ENCODE peak calls at places on chromosomes 2 and 18, in eight cellular contexts. J is left ventricle myocardium inferior, U is ovary, D is choroid plexus epithelial cell, G is astrocyte of the spinal cord, R is heart left ventricle, C is psoas muscle, Z is right atrium auricular region. H is an unnamed sample.
A peak's percentile ranks its signal among the peaks of the same experiment; 100 is the strongest.

GRCh38 chr2:200747668-200748618 is 63.8 kb upstream of the BZW1 start:
- DNase-seq in J (no peak), U (peak; percentile 47), D (peak; percentile 98), G (peak; percentile 94), R (no peak), C (no peak), Z (no peak), H (peak; percentile 78)

GRCh38 chr2:176653856-176654443 is 384.7 kb downstream of the MTX2 start:
- DNase-seq in J (peak; percentile 25), U (peak; percentile 41), D (peak; percentile 80), G (peak; percentile 75), R (peak; percentile 49), C (peak; percentile 76), Z (no peak), H (peak; percentile 26)

GRCh38 chr2:42100696-42101585 is 53.1 kb downstream of the PKDCC start:
- DNase-seq in J (peak; percentile 64), U (peak; percentile 73), D (peak; percentile 90), G (peak; percentile 86), R (peak; percentile 80), C (peak; percentile 67), Z (no peak), H (peak; percentile 70)

GRCh38 chr2:72050734-72051133 is 96.9 kb downstream of the CYP26B1 start:
- DNase-seq in J (no peak), U (no peak), D (no peak), G (no peak), R (no peak), C (no peak), Z (no peak), H (no peak)

GRCh38 chr2:155412599-155412998 is 714.1 kb downstream of the KCNJ3 start:
- DNase-seq in J (no peak), U (no peak), D (no peak), G (no peak), R (no peak), C (no peak), Z (no peak), H (no peak)

GRCh38 chr2:138949517-138949916 is 169.3 kb upstream of the NXPH2 start:
- DNase-seq in J (no peak), U (no peak), D (no peak), G (no peak), R (no peak), C (no peak), Z (no peak), H (no peak)

GRCh38 chr2:215699698-215700407 is 264.0 kb upstream of the FN1 start:
- DNase-seq in J (no peak), U (no peak), D (peak; percentile 20), G (no peak), R (no peak), C (no peak), Z (no peak), H (no peak)

GRCh38 chr18:57003342-57003741 is 143.5 kb upstream of the BOD1L2 start:
- DNase-seq in J (no peak), U (no peak), D (no peak), G (no peak), R (no peak), C (no peak), Z (no peak), H (no peak)

GRCh38 chr2:206824219-206824618 is 58.8 kb downstream of the FASTKD2 start:
- DNase-seq in J (no peak), U (no peak), D (no peak), G (no peak), R (no peak), C (no peak), Z (no peak), H (no peak)

GRCh38 chr2:181971032-181971431 is 14.6 kb upstream of the PPP1R1C start:
- DNase-seq in J (no peak), U (no peak), D (no peak), G (no peak), R (no peak), C (no peak), Z (no peak), H (no peak)

GRCh38 chr18:77138270-77138669 is 5.7 kb upstream of the MBP start:
- DNase-seq in J (no peak), U (peak; percentile 25), D (no peak), G (no peak), R (no peak), C (no peak), Z (no peak), H (no peak)

GRCh38 chr18:70382032-70382431 is 93.2 kb downstream of the SOCS6 start:
- DNase-seq in J (no peak), U (no peak), D (no peak), G (no peak), R (no peak), C (no peak), Z (no peak), H (no peak)

GRCh38 chr2:7987992-7988391 is 693.9 kb upstream of the ID2 start:
- DNase-seq in J (no peak), U (no peak), D (no peak), G (no peak), R (no peak), C (no peak), Z (no peak), H (no peak)

GRCh38 chr2:175844169-175844568 is 157.9 kb downstream of the LNPK start:
- DNase-seq in J (no peak), U (no peak), D (peak; percentile 31), G (peak; percentile 64), R (no peak), C (no peak), Z (no peak), H (peak; percentile 27)

GRCh38 chr2:185567196-185567595 is 171.4 kb upstream of the FSIP2 start:
- DNase-seq in J (no peak), U (no peak), D (no peak), G (no peak), R (no peak), C (no peak), Z (no peak), H (no peak)

GRCh38 chr18:11078491-11078890 is 70.9 kb downstream of the PIEZO2 start:
- DNase-seq in J (no peak), U (no peak), D (peak; percentile 60), G (no peak), R (no peak), C (no peak), Z (no peak), H (peak; percentile 13)

GRCh38 chr2:57443985-57444501 is 602.6 kb upstream of the VRK2 start:
- DNase-seq in J (no peak), U (no peak), D (peak; percentile 28), G (peak; percentile 71), R (no peak), C (no peak), Z (no peak), H (peak; percentile 8)

DNA sequence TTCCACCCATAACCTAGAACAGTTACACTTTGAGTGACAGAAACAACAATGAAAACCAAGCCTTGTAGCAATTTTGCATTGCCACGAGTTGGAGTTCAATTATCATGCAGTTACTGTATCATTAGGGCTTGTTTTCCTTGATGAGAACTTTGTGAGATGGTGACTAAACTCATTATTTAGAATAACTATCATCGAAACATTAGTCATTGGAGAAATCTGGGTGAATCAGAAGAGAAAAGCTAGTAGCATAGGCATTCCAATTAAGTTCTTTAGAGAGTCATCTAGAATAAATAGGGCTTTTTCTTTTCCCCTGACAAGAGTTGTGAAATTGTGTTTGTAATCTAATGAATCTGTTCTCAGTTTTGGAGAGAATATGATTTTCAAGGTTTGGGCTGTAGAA is 122.8 kb upstream of the DOCK10 start:
- DNase-seq in J (no peak), U (no peak), D (peak; percentile 35), G (peak; percentile 29), R (no peak), C (no peak), Z (no peak), H (no peak)
- H3K4me3 ChIP-seq in J (no peak overlapping the region), U (no peak overlapping the region), D (no peak overlapping the region), G (no peak overlapping the region), R (no peak overlapping the region), C (no peak overlapping the region), Z (no peak overlapping the region), H (no peak overlapping the region)

GRCh38 chr2:238515411-238515810 is 88.7 kb downstream of the ASB1 start:
- DNase-seq in J (no peak), U (no peak), D (no peak), G (no peak), R (no peak), C (no peak), Z (no peak), H (no peak)

GRCh38 chr2:238512247-238512867 is 85.6 kb downstream of the ASB1 start:
- DNase-seq in J (no peak), U (no peak), D (no peak), G (no peak), R (no peak), C (no peak), Z (no peak), H (no peak)

GRCh38 chr2:238510911-238511613 is 84.3 kb downstream of the ASB1 start:
- DNase-seq in J (no peak), U (no peak), D (no peak), G (no peak), R (no peak), C (no peak), Z (no peak), H (no peak)

GRCh38 chr2:238511614-238511950 is 84.9 kb downstream of the ASB1 start:
- DNase-seq in J (no peak), U (no peak), D (no peak), G (no peak), R (no peak), C (no peak), Z (no peak), H (no peak)

GRCh38 chr2:238513346-238513745 is 86.6 kb downstream of the ASB1 start:
- DNase-seq in J (no peak), U (no peak), D (peak; percentile 67), G (peak; percentile 37), R (peak; percentile 43), C (no peak), Z (no peak), H (no peak)
- TF ChIP-seq CTCF in J (peak; percentile 58), U (no peak), D (peak; percentile 81), G (peak; percentile 69), R (peak; percentile 31), C (peak; percentile 27), Z (peak; percentile 61), H (peak; percentile 62)

GRCh38 chr2:16653083-16653375 is 12.6 kb downstream of the CYRIA start:
- DNase-seq in J (peak; percentile 34), U (peak; percentile 50), D (peak; percentile 37), G (no peak), R (peak; percentile 54), C (peak; percentile 80), Z (peak; percentile 59), H (no peak)

GRCh38 chr2:16652296-16653082 is 13.1 kb downstream of the CYRIA start:
- DNase-seq in J (no peak), U (peak; percentile 65), D (peak; percentile 77), G (peak; percentile 90), R (no peak), C (no peak), Z (peak; percentile 60), H (peak; percentile 53)

GRCh38 chr2:16647992-16648617 is 17.5 kb downstream of the CYRIA start:
- DNase-seq in J (no peak), U (no peak), D (no peak), G (no peak), R (no peak), C (no peak), Z (no peak), H (no peak)

GRCh38 chr2:16649353-16650286 is 16.0 kb downstream of the CYRIA start:
- DNase-seq in J (no peak), U (no peak), D (no peak), G (no peak), R (no peak), C (no peak), Z (no peak), H (no peak)

GRCh38 chr2:16650287-16651249 is 15.1 kb downstream of the CYRIA start:
- DNase-seq in J (no peak), U (no peak), D (peak; percentile 83), G (peak; percentile 87), R (no peak), C (no peak), Z (no peak), H (peak; percentile 68)
- H3K4me3 ChIP-seq in J (peak overlapping the region; percentile 48), U (peak overlapping the region; percentile 12), D (peak overlapping the region; percentile 38), G (peak overlapping the region; percentile 6), R (peak overlapping the region; percentile 2), C (peak overlapping the region; percentile 44), Z (peak overlapping the region; percentile 15), H (peak overlapping the region; percentile 23)

GRCh38 chr2:178858896-178859628 is 51.8 kb upstream of the TTN start:
- DNase-seq in J (no peak), U (no peak), D (no peak), G (no peak), R (peak; percentile 43), C (peak; percentile 58), Z (no peak), H (no peak)
- TF ChIP-seq CTCF in J (no peak), U (no peak), D (no peak), G (no peak), R (no peak), C (no peak), Z (no peak), H (no peak)